ENCODE peak calls at places on chromosomes 12 and 14, in five cellular contexts. L is GM12892, R is HepG2, A is IMR-90, T is body of pancreas. Y is an unnamed sample.

GRCh38 chr14:104094709-104095425 is 9.4 kb downstream of the ASPG start:
- DNase-seq in L (peak), A (no peak), T (peak), R (no peak), Y (peak)

GRCh38 chr12:54521291-54522062 is 23.9 kb downstream of the NCKAP1L start:
- DNase-seq in T (no peak), R (no peak), A (no peak), L (no peak), Y (no peak)

GRCh38 chr14:75063013-75063412 is 811 bp downstream of the ACYP1 start:
- DNase-seq in R (no peak), A (no peak), L (no peak), T (no peak), Y (no peak)

GRCh38 chr12:120651821-120652220 is 11.4 kb downstream of the CABP1 start:
- DNase-seq in R (no peak), A (peak), L (no peak), T (no peak), Y (no peak)

GRCh38 chr14:76958975-76959710 is 69.4 kb downstream of the IRF2BPL start:
- DNase-seq in T (no peak), R (peak), A (peak), L (no peak), Y (no peak)

GRCh38 chr12:91633734-91634357 is 451.2 kb upstream of the DCN start:
- DNase-seq in A (no peak), L (no peak), T (no peak), R (no peak), Y (no peak)

GRCh38 chr12:12979731-12980259 is 20.3 kb downstream of the HEBP1 start:
- DNase-seq in R (no peak), L (no peak), A (peak), T (no peak), Y (peak)

GRCh38 chr12:868722-869121 is 80.8 kb downstream of the RAD52 start:
- DNase-seq in L (no peak), A (no peak), T (no peak), R (no peak), Y (no peak)

GRCh38 chr14:51490205-51490604 is 161.5 kb upstream of the FRMD6 start:
- DNase-seq in A (peak), R (no peak), L (no peak), T (no peak), Y (no peak)

GRCh38 chr12:130266751-130267150 is 70.9 kb upstream of the PIWIL1 start:
- DNase-seq in R (no peak), A (no peak), L (no peak), T (no peak), Y (no peak)

GRCh38 chr14:67630186-67630585 is 10.5 kb downstream of the ARG2 start:
- DNase-seq in T (no peak), R (no peak), A (no peak), L (no peak), Y (no peak)

GRCh38 chr14:32897724-32898064 is 41.0 kb upstream of the NPAS3 start:
- DNase-seq in L (no peak), T (no peak), R (no peak), A (no peak), Y (no peak)

GRCh38 chr14:64747327-64747726 is 43.1 kb downstream of the PLEKHG3 start:
- DNase-seq in L (no peak), T (no peak), R (no peak), A (no peak), Y (no peak)

GRCh38 chr14:75401356-75401755 is 26.5 kb upstream of the JDP2 start:
- DNase-seq in T (no peak), R (no peak), A (peak), L (no peak), Y (no peak)

GRCh38 chr14:58149196-58149595 is 2.8 kb downstream of the ARMH4 start:
- DNase-seq in T (no peak), L (no peak), A (no peak), R (no peak), Y (no peak)

GRCh38 chr14:73833530-73834257 is 17.9 kb upstream of the PTGR2 start:
- DNase-seq in A (peak), L (no peak), R (peak), T (no peak), Y (no peak)

GRCh38 chr14:56874375-56874774 is 64.1 kb upstream of the OTX2 start:
- DNase-seq in R (peak), T (peak), A (no peak), L (no peak), Y (no peak)

GRCh38 chr12:67618303-67618702 is 30.2 kb upstream of the DYRK2 start:
- DNase-seq in R (no peak), L (no peak), A (no peak), T (no peak), Y (no peak)

GRCh38 chr14:51776102-51776894 is 84.1 kb upstream of the GNG2 start:
- DNase-seq in T (peak), L (peak), A (peak), R (peak), Y (peak)

DNA sequence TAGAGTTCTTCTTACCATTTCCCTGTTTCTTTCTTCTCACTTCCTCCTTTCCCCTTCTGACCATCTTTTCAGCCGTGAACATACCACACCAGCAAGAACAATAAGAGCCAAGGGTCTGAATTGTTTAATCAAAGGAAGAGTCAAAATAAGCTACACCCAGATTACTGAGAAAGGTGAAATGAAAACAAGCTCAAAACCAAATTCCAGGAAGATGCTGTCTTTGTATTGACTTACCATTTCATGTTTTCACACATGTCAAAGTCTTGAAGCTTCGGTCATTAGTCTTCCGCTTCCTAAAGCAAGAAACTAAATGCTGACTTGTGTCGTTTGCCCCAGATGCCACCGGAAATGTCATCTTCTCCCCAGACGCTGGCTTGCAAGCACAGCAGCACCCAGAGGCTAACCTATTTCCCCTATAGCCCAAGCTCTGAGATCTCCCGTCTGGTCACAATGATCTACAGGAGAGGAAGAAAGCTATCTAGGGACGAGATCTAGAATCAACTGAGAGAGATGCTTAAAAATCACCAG is 136.5 kb upstream of the AMIGO2 start:
- DNase-seq in A (no peak), T (no peak), L (no peak), R (no peak), Y (no peak)
- TF ChIP-seq POLR2A in A (no peak), T (no peak), L (no peak), R (no peak), Y (no peak)

GRCh38 chr12:96401061-96401871 is 1.0 kb upstream of the CDK17 start:
- DNase-seq in A (peak), R (peak), T (peak), L (no peak), Y (peak)

GRCh38 chr12:96400631-96401060 is 407 bp upstream of the CDK17 start:
- DNase-seq in L (no peak), T (no peak), R (peak), A (peak), Y (no peak)

GRCh38 chr12:96399081-96399918 is 939 bp downstream of the CDK17 start:
- DNase-seq in L (peak), T (peak), A (peak), R (peak), Y (peak)

GRCh38 chr12:96398422-96399080 is 1.7 kb downstream of the CDK17 start:
- DNase-seq in A (peak), T (no peak), L (no peak), R (peak), Y (no peak)

DNA sequence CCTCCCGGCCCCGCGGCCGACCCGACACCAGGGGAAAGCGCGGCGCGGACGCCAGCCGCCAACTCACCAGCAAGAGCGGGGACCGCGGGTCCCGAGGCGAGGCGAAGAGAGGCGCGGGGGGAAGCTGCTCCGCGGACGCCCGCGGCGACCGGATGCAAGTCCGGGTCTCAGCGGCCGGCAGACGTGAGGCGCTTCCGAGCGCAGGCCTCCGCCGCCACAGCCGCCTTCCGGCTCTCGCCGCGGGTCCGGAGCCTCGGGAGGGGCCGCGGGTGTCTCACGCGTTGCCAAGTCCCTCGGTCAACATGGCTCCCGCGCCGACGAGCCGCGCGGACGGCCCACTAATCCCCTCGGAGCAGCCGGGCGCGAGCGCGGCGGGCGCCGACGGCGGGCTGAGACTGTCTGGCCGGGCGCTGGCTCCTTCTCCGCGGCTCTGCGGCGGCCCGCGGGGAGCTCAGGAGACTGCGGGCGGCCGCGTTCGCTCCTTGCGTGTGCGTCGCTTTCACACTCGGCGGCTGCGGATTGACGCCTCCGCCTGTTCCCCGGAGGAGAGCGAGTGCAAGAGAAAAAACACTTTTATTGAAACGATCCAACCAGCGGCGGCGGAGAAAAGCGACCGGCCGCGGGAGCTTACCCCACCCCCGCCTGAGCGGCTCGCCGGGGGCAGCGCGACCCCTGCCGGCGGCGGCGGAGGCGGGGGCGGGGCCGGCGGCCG is at the start of gene CDK17:
- DNase-seq in T (peak), L (peak), R (peak), A (peak), Y (peak)
- TF ChIP-seq POLR2A in T (peak), L (peak), R (peak), A (peak), Y (peak)

DNA sequence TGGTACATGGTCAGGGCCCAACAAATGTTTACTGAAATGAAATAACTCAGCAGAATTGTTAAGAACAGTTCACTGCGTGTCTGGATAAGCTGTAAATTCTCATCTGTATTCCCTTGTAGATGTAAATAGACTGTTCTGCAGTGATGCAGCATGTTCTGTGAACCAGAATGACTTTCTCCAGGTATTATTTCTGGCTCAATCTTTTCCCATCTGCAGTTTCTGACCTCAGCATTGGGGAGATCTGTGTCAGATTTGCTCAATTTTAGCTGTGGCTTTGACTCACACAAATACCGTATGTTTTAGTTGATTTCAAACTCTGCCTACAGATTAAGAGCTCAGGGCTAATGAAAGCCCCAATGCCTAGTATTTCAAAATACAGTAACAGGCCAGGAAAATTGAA is 49.2 kb upstream of the DICER1 start:
- DNase-seq in A (no peak), L (no peak), T (no peak), R (no peak), Y (no peak)
- TF ChIP-seq POLR2A in A (no peak), L (no peak), T (no peak), R (no peak), Y (no peak)

DNA sequence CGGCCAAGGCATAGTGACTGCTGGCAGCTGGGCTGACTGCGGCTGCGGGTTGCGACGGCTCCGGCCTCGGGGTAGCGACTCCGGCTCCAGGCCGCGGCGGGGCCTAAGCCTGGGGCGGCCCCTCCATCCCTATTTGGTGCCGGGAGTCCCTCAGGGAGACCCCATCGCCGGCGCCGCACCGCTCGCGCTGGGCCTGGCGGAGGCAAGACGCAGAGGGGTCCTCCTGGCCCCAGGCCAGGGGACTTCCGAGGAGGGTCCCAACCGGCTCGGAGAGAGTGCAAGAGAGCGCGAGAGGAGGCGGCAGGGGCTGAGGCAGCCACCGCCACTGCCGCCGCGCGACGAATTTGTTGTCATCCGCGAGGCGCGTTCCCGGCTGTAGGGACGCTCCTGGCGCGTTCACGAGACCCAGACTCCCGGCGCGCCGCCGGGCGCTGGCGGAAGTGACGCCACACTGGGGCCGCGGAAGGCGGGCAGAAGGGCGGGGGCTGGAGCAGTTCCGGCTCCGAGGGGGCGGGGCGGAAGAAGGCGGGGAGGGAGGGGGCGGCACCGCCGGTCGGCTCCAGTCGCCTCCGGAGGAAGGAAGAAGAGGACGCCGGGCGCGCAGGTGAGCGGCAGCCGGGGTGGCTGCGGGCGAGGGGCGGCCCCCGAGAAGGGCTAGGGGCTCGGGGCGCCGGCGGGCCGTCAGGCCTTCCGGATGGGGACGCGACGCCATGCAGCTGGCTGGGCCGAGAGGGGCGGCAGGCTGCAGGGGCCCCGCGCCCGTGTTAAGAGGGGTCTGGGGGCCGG is at the start of the genes ATG2B and GSKIP:
- DNase-seq in R (peak), L (peak), A (peak), T (peak), Y (peak)
- TF ChIP-seq POLR2A in R (peak), L (peak), A (peak), T (peak), Y (peak)

GRCh38 chr14:93034671-93034994 is 81.1 kb downstream of the ITPK1 start:
- DNase-seq in A (no peak), L (no peak), T (no peak), R (no peak), Y (no peak)

GRCh38 chr14:93031505-93032300 is 84.0 kb downstream of the ITPK1 start:
- DNase-seq in R (no peak), T (no peak), L (no peak), A (no peak), Y (no peak)

GRCh38 chr14:93033983-93034670 is 81.6 kb downstream of the ITPK1 start:
- DNase-seq in A (no peak), L (peak), R (no peak), T (no peak), Y (no peak)

GRCh38 chr14:93032301-93032929 is 83.3 kb downstream of the ITPK1 start:
- DNase-seq in A (no peak), L (no peak), R (no peak), T (no peak), Y (no peak)

DNA sequence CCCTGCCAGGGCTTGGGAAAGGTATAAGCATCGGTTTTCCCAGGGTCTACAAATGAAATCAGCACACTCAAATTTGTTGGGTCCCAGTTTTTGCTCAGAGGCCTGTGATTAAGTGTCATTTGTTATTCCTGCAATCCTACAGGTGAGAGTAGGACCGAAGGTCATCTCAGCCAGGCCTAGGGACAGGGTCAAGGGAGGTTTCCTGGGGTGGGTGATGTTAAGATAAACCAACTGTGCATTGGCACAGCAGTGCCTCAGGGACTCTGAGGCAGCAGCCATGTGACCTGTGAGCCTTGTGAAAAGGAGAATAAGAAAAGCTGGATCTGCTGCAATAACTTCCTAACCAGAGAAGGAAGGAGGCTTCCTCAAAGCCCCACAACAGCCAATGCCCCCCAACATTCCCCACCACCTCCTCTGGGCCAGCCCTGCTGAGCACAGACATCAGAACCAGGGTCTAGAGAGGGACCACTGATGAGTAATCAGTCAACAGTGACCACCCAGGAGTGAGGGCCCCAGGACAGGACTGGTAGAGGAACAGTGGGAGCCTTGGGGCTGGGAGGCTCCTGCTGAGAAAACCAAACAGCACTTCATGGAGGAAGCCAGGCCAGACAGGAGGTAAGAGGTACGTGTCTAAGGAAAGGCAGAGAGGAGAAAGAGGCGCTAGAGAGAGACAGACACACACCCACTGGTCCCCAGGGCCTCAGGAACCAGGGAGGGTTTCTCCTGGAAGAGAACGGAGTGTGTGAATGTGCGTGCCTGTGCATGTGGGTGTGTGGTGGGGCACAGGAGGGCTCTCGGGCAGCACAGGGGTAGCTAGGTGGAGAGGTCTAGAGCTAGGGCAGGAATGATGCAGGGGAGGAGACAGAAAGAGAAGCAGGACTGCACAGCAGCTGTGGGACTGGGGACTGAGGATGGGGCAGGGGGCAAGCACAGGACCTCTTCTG is 82.4 kb downstream of the ITPK1 start:
- DNase-seq in A (no peak), R (no peak), T (no peak), L (no peak), Y (no peak)
- TF ChIP-seq POLR2A in A (no peak), R (no peak), T (no peak), L (no peak), Y (no peak)

GRCh38 chr14:22877000-22877501 is 5.5 kb downstream of the LRP10 start:
- DNase-seq in A (no peak), L (no peak), T (no peak), R (no peak), Y (no peak)
- TF ChIP-seq POLR2A in A (no peak), L (no peak), T (no peak), R (no peak), Y (no peak)

GRCh38 chr12:123667771-123668170 is 3.1 kb upstream of the TCTN2 start:
- DNase-seq in L (no peak), A (no peak), R (no peak), T (no peak), Y (no peak)

GRCh38 chr12:123671876-123672275 is 963 bp downstream of the TCTN2 start:
- DNase-seq in L (no peak), T (no peak), R (no peak), A (peak), Y (no peak)

GRCh38 chr12:123675436-123675835 is 4.5 kb downstream of the TCTN2 start:
- DNase-seq in A (no peak), T (no peak), L (no peak), R (no peak), Y (no peak)

DNA sequence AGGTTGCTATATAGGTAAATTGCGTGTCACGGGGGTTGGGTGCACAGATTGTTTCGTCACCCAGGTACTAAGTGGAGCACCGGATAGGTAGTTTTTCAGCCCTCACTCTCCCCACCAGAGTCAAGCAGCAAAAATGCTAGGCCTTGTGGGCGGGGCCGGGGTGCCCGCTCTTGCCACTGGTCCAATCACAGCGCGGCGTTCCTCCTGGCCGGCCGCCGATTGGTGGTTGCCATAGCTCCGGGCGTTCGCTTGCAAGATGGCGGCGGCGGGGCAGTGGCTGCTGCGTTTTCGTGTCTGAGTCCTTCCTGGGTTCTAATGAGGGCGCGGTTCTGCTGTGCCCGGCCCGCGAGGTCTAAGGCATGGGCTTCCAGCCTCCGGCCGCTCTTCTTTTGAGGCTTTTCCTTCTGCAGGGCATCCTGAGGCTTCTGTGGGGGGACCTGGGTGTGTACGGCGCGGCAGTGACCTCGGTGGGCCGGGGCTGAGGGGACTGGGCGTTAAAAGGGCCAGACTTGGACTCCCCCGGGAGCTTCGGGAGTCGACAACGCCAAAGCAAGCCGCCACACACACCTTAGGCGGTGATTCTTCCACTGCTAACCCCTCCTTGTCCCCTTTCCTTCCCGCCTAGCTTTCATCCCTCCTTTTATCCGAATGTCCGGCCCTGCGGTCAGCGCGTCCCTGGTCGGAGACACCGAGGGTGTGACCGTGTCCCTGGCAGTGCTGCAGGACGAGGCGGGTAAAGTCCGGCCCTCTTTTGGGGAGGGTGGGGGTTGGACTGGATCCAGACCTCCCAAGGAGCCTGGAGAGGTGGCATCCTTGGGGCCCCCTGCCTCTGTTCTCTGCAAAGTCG is at the start of gene TCTN2:
- DNase-seq in R (peak), L (peak), A (peak), T (peak), Y (peak)
- TF ChIP-seq POLR2A in R (no peak), L (peak), A (no peak), T (peak), Y (peak)